ENCODE peak calls at places on chromosomes 11 and 22, in four cellular contexts. R, A, T and N are unnamed samples.

GRCh38 chr22:25199726-25200520 is at the start of gene CRYBB3:
- DNase-seq in T (no peak), R (no peak), A (no peak), N (no peak)

GRCh38 chr11:85827768-85828639 is 17.1 kb upstream of the SYTL2 start:
- DNase-seq in R (peak), A (peak), T (no peak), N (no peak)

GRCh38 chr11:96205460-96205809 is 137.6 kb downstream of the MAML2 start:
- DNase-seq in R (no peak), A (no peak), T (no peak), N (no peak)

GRCh38 chr11:20253796-20254195 is 93.5 kb upstream of the DBX1 start:
- DNase-seq in T (no peak), A (no peak), R (no peak), N (no peak)

GRCh38 chr11:114291381-114291780 is 4.8 kb upstream of the NNMT start:
- DNase-seq in T (no peak), A (peak), R (no peak), N (no peak)

GRCh38 chr22:23180893-23181762 is 819 bp downstream of the BCR start:
- DNase-seq in R (no peak), A (peak), T (no peak), N (peak)

GRCh38 chr11:62850911-62851806 is 11.8 kb upstream of the WDR74 start:
- DNase-seq in R (no peak), T (no peak), A (peak), N (no peak)

GRCh38 chr22:49838771-49839717 is 11.4 kb upstream of the BRD1 start:
- DNase-seq in A (no peak), R (no peak), T (no peak), N (no peak)

GRCh38 chr11:119335655-119336543 is 1.6 kb downstream of the RNF26 start:
- DNase-seq in T (no peak), A (peak), R (no peak), N (no peak)

GRCh38 chr11:70883973-70884688 is 368.2 kb downstream of the SHANK2 start:
- DNase-seq in A (no peak), R (no peak), T (no peak), N (peak)

GRCh38 chr22:40401532-40401931 is 31.1 kb downstream of the SGSM3 start:
- DNase-seq in T (no peak), R (no peak), A (no peak), N (no peak)

GRCh38 chr11:125263268-125263790 is 98.8 kb downstream of the PKNOX2 start:
- DNase-seq in R (no peak), T (no peak), A (no peak), N (peak)

GRCh38 chr11:12174145-12175143 is 64.1 kb downstream of the MICAL2 start:
- DNase-seq in T (no peak), R (no peak), A (peak), N (no peak)

GRCh38 chr11:73759520-73760065 is 1.3 kb downstream of the RAB6A start:
- DNase-seq in R (no peak), T (no peak), A (peak), N (no peak)

GRCh38 chr11:134200688-134201087 is 23.1 kb downstream of the NCAPD3 start:
- DNase-seq in R (no peak), A (no peak), T (no peak), N (no peak)

GRCh38 chr11:32358729-32359128 is 76.6 kb downstream of the WT1 start:
- DNase-seq in R (no peak), T (no peak), A (no peak), N (no peak)

GRCh38 chr11:43833657-43834073 is 47.0 kb upstream of the ALKBH3 start:
- DNase-seq in R (no peak), T (no peak), A (peak), N (no peak)

GRCh38 chr11:110522456-110522855 is 92.7 kb downstream of the FDX1 start:
- DNase-seq in T (no peak), A (no peak), R (no peak), N (no peak)

GRCh38 chr22:29112102-29112501 is 39.3 kb downstream of the KREMEN1 start:
- DNase-seq in R (no peak), T (no peak), A (no peak), N (no peak)

GRCh38 chr22:27766679-27767078 is 34.9 kb downstream of the MN1 start:
- DNase-seq in R (no peak), T (no peak), A (no peak), N (no peak)

GRCh38 chr11:16739326-16739875 is 954 bp downstream of the C11orf58 start:
- DNase-seq in R (no peak), A (peak), T (no peak), N (no peak)

GRCh38 chr11:68430384-68430783 is 30.2 kb upstream of the PPP6R3 start:
- DNase-seq in T (no peak), R (no peak), A (no peak), N (no peak)

GRCh38 chr11:87236368-87236767 is 198.6 kb downstream of the TMEM135 start:
- DNase-seq in T (no peak), A (peak), R (no peak), N (no peak)

GRCh38 chr11:85668157-85668556 is 3.2 kb upstream of the CREBZF start:
- DNase-seq in R (no peak), T (no peak), A (no peak), N (no peak)

GRCh38 chr22:43151251-43152000 is at the start of gene TSPO:
- DNase-seq in R (peak), T (no peak), A (peak), N (peak)

GRCh38 chr22:26767351-26767970 is 110.1 kb downstream of the MIAT start:
- DNase-seq in R (no peak), A (no peak), T (no peak), N (no peak)

GRCh38 chr11:130585545-130585944 is 137.1 kb downstream of the ADAMTS15 start:
- DNase-seq in T (no peak), R (no peak), A (peak), N (no peak)

GRCh38 chr11:128824199-128825049 is 42.7 kb downstream of the KCNJ1 start:
- DNase-seq in A (no peak), R (no peak), T (no peak), N (no peak)

GRCh38 chr22:40853961-40854360 is 2.5 kb downstream of the ST13 start:
- DNase-seq in R (no peak), A (peak), T (no peak), N (no peak)

GRCh38 chr11:8959546-8960166 is 4.6 kb downstream of the TMEM9B start:
- DNase-seq in T (no peak), A (peak), R (peak), N (no peak)

GRCh38 chr22:48748113-48748859 is 1079.4 kb downstream of the BRD1 start:
- DNase-seq in R (no peak), A (no peak), T (peak), N (no peak)

GRCh38 chr11:119337581-119338317 is 2.9 kb downstream of the C1QTNF5 start:
- DNase-seq in A (no peak), R (no peak), T (no peak), N (no peak)

GRCh38 chr22:44738347-44738715 is 14.0 kb upstream of the ARHGAP8 start:
- DNase-seq in T (no peak), R (no peak), A (no peak), N (no peak)

GRCh38 chr11:91761406-91762027 is 463.1 kb upstream of the FAT3 start:
- DNase-seq in R (no peak), A (no peak), T (no peak), N (no peak)

GRCh38 chr11:57800444-57801184 is 39.0 kb downstream of the CTNND1 start:
- DNase-seq in T (no peak), R (peak), A (peak), N (no peak)

GRCh38 chr11:86938203-86938899 is 16.8 kb downstream of the FZD4 start:
- DNase-seq in R (no peak), T (no peak), A (no peak), N (no peak)

GRCh38 chr22:20524004-20524481 is 16.6 kb downstream of the MED15 start:
- DNase-seq in T (no peak), R (no peak), A (no peak), N (no peak)